ENCODE peak calls at places on chromosomes 5 and 9, in eight cellular contexts. C is heart right ventricle, F is HAP-1, B is ovary, E is HCT116, X is A673, U is cardiac muscle cell, I is sigmoid colon. S is an unnamed sample.

GRCh38 chr5:1251678-1252580 is 26.7 kb downstream of the SLC6A18 start:
- DNase-seq in E (no peak), U (no peak), X (no peak), F (no peak), I (no peak), C (no peak), B (no peak), S (no peak)

GRCh38 chr5:41961736-41962135 is 36.7 kb downstream of the FBXO4 start:
- DNase-seq in C (no peak), U (no peak), E (no peak), F (no peak), B (no peak), I (no peak), X (no peak), S (no peak)

GRCh38 chr9:110769667-110770066 is 101.1 kb downstream of the MUSK start:
- DNase-seq in I (no peak), F (no peak), U (peak; percentile 66), C (no peak), X (peak; percentile 39), B (no peak), E (no peak), S (no peak)

GRCh38 chr9:99056876-99057664 is 47.8 kb upstream of the TGFBR1 start:
- DNase-seq in B (no peak), I (no peak), F (no peak), X (no peak), U (peak; percentile 73), E (no peak), C (no peak), S (no peak)

GRCh38 chr5:90586469-90586868 is 27.9 kb downstream of the ADGRV1 start:
- DNase-seq in I (no peak), E (no peak), F (no peak), B (no peak), X (no peak), U (no peak), C (no peak), S (no peak)

GRCh38 chr5:115961413-115962238 is 649 bp upstream of the LVRN start:
- DNase-seq in I (no peak), C (peak; percentile 6), E (no peak), U (no peak), X (no peak), F (no peak), B (no peak), S (no peak)

GRCh38 chr9:75168270-75169185 is 80.2 kb downstream of the OSTF1 start:
- DNase-seq in I (no peak), U (peak; percentile 39), E (no peak), X (no peak), F (no peak), C (no peak), B (no peak), S (no peak)

GRCh38 chr5:74947961-74948613 is 81.9 kb upstream of the FAM169A start:
- DNase-seq in X (no peak), I (no peak), F (no peak), B (no peak), C (no peak), E (no peak), U (no peak), S (no peak)

GRCh38 chr9:130167927-130168326 is 4.3 kb upstream of the NCS1 start:
- DNase-seq in I (no peak), C (no peak), U (no peak), E (no peak), X (no peak), F (no peak), B (no peak), S (no peak)

GRCh38 chr5:179759961-179760541 is 27.4 kb downstream of the MAML1 start:
- DNase-seq in U (no peak), X (no peak), F (no peak), E (no peak), I (no peak), B (no peak), C (no peak), S (peak; percentile 14)

GRCh38 chr9:17068671-17069070 is 66.2 kb upstream of the CNTLN start:
- DNase-seq in F (no peak), B (no peak), C (no peak), I (no peak), E (no peak), U (no peak), X (no peak), S (no peak)

GRCh38 chr9:25003686-25004085 is 458.0 kb upstream of the IZUMO3 start:
- DNase-seq in I (no peak), F (no peak), C (no peak), U (no peak), X (no peak), E (no peak), B (no peak), S (peak; percentile 45)

GRCh38 chr5:143248822-143249579 is 154.5 kb downstream of the NR3C1 start:
- DNase-seq in U (peak; percentile 65), I (no peak), C (no peak), B (no peak), F (no peak), E (no peak), X (peak; percentile 8), S (no peak)

GRCh38 chr5:154010660-154011059 is 28.1 kb downstream of the FAM114A2 start:
- DNase-seq in E (no peak), U (no peak), I (no peak), B (no peak), C (no peak), X (no peak), F (no peak), S (no peak)

GRCh38 chr9:37290881-37291485 is 131.5 kb upstream of the GRHPR start:
- DNase-seq in X (peak; percentile 69), U (peak; percentile 88), F (no peak), B (no peak), C (no peak), E (peak; percentile 21), I (no peak), S (no peak)

GRCh38 chr9:104746285-104746684 is 1.2 kb upstream of the NIPSNAP3A start:
- DNase-seq in E (no peak), B (no peak), U (no peak), X (no peak), C (no peak), F (no peak), I (no peak), S (no peak)

GRCh38 chr5:119255571-119256356 is 100.1 kb upstream of the TNFAIP8 start:
- DNase-seq in C (no peak), F (peak; percentile 72), X (peak; percentile 58), U (peak; percentile 33), E (peak; percentile 19), B (no peak), I (no peak), S (no peak)

GRCh38 chr9:114932502-114932901 is 2.1 kb upstream of the TNFSF8 start:
- DNase-seq in B (no peak), E (no peak), X (no peak), F (no peak), I (no peak), C (no peak), U (no peak), S (no peak)
- H3K36me3 ChIP-seq in B (no peaks in the 10 kb centered on the region), E (no peaks in the 10 kb centered on the region), X (no peaks in the 10 kb centered on the region), F (no peaks in the 10 kb centered on the region), I (no peaks in the 10 kb centered on the region), C (no peaks in the 10 kb centered on the region), U (no peaks in the 10 kb centered on the region), S (no peaks in the 10 kb centered on the region)

GRCh38 chr9:69570091-69570451 is 102.1 kb downstream of the APBA1 start:
- DNase-seq in F (no peak), U (no peak), E (no peak), C (no peak), X (no peak), B (no peak), I (no peak), S (no peak)
- H3K4me1 ChIP-seq in F (no peaks in the 10 kb centered on the region), U (no peaks in the 10 kb centered on the region), E (no peaks in the 10 kb centered on the region), C (peaks cover 16% of the 10 kb centered on the region), X (peaks cover 4% of the 10 kb centered on the region), B (peaks cover 4% of the 10 kb centered on the region), I (peaks cover 10% of the 10 kb centered on the region), S (no peaks in the 10 kb centered on the region)

GRCh38 chr5:234450-234849 is 16.3 kb downstream of the SDHA start:
- DNase-seq in E (no peak), C (no peak), B (no peak), I (no peak), X (no peak), U (no peak), F (no peak), S (no peak)
- H3K36me3 ChIP-seq in E (peaks cover 10% of the 10 kb centered on the region), C (no peaks in the 10 kb centered on the region), B (no peaks in the 10 kb centered on the region), I (peaks cover 30% of the 10 kb centered on the region), X (peaks cover 54% of the 10 kb centered on the region), U (peaks cover 31% of the 10 kb centered on the region), F (peaks cover 49% of the 10 kb centered on the region), S (peaks cover 80% of the 10 kb centered on the region)

GRCh38 chr5:73135429-73136276 is 15.3 kb downstream of the TMEM171 start:
- DNase-seq in X (peak; percentile 61), E (peak; percentile 31), I (no peak), F (peak; percentile 44), U (peak; percentile 48), B (no peak), C (no peak), S (no peak)
- H3K4me1 ChIP-seq in X (no peaks in the 10 kb centered on the region), E (no peaks in the 10 kb centered on the region), I (no peaks in the 10 kb centered on the region), F (no peaks in the 10 kb centered on the region), U (peaks cover 5% of the 10 kb centered on the region), B (no peaks in the 10 kb centered on the region), C (no peaks in the 10 kb centered on the region), S (no peaks in the 10 kb centered on the region)

DNA sequence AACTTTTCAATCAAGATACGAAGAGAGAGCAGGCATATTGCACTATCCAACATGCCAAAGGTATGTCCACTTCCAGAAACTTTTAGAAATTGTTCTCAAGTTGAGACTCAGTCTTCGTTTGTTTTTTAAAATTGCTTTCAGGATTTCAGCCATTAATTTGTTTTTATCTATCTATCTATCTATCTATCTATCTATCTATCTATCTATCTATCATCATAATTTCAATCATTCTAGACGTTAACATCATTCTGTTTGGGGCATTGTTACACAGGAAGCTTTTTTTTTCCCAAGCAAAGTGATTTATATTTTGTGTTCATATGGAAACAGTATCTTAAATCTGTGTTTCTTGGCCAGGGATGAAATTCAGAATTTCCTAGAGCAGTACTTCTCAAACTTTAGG is 7.6 kb downstream of the ERAP2 start:
- DNase-seq in I (no peak), F (no peak), U (no peak), B (no peak), X (no peak), E (no peak), C (no peak), S (no peak)
- H3K36me3 ChIP-seq in I (no peaks in the 10 kb centered on the region), F (no peaks in the 10 kb centered on the region), U (no peaks in the 10 kb centered on the region), B (no peaks in the 10 kb centered on the region), X (no peaks in the 10 kb centered on the region), E (no peaks in the 10 kb centered on the region), C (no peaks in the 10 kb centered on the region), S (peaks cover 90% of the 10 kb centered on the region)

DNA sequence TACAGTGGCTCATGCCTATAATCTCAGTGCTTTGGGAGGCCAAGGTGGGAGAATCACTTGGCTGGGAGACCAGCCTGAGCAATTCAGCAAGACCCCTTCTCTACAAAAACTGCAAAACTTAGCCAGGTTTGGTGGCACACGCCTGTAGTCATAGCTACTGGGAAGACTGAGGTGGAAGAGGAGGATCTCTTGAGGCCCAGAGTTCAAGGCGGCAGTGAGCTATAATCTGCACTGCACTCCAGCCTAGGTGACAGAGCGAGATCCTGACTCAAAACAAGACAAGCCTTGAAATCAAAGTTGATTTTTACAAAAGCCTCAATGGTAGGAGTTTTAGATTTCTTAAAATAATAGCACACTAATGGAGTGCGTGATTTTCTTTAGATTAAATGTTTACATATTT is 14.6 kb downstream of the UBE2D2 start:
- DNase-seq in C (no peak), I (no peak), F (no peak), X (no peak), E (no peak), U (no peak), B (no peak), S (no peak)
- H3K4me1 ChIP-seq in C (peaks cover 77% of the 10 kb centered on the region), I (peaks cover 74% of the 10 kb centered on the region), F (no peaks in the 10 kb centered on the region), X (peaks cover 11% of the 10 kb centered on the region), E (peaks cover 27% of the 10 kb centered on the region), U (peaks cover 21% of the 10 kb centered on the region), B (peaks cover 9% of the 10 kb centered on the region), S (peaks cover 99% of the 10 kb centered on the region)

S was measured in spleen.